ENCODE peak calls at places on chromosomes 13 and 19, in nine cellular contexts. One of them, this sample, is unnamed.

GRCh38 chr13:75694742-75695141 is 58.6 kb downstream of the LMO7 start:
- DNase-seq in pancreas: no peak
- DNase-seq in uterus: no peak
- DNase-seq in psoas muscle: no peak
- DNase-seq in AG04449: no peak
- DNase-seq in astrocyte of the spinal cord: no peak
- DNase-seq in neural progenitor cell: no peak
- DNase-seq in CD8-positive, alpha-beta T cell: no peak
- DNase-seq in bronchial epithelial cell: peak
- DNase-seq in this sample: no peak

GRCh38 chr19:1752009-1752756 is 1.1 kb upstream of the ONECUT3 start:
- DNase-seq in pancreas: no peak
- DNase-seq in uterus: no peak
- DNase-seq in psoas muscle: no peak
- DNase-seq in AG04449: no peak
- DNase-seq in astrocyte of the spinal cord: no peak
- DNase-seq in neural progenitor cell: no peak
- DNase-seq in CD8-positive, alpha-beta T cell: no peak
- DNase-seq in bronchial epithelial cell: no peak
- DNase-seq in this sample: no peak

GRCh38 chr13:107223867-107224266 is 655.9 kb upstream of the ARGLU1 start:
- DNase-seq in pancreas: no peak
- DNase-seq in uterus: no peak
- DNase-seq in psoas muscle: no peak
- DNase-seq in AG04449: no peak
- DNase-seq in astrocyte of the spinal cord: no peak
- DNase-seq in neural progenitor cell: no peak
- DNase-seq in CD8-positive, alpha-beta T cell: no peak
- DNase-seq in bronchial epithelial cell: no peak
- DNase-seq in this sample: no peak

GRCh38 chr19:48836089-48837017 is at the start of gene HSD17B14:
- DNase-seq in pancreas: no peak
- DNase-seq in uterus: peak
- DNase-seq in psoas muscle: no peak
- DNase-seq in AG04449: no peak
- DNase-seq in astrocyte of the spinal cord: peak
- DNase-seq in neural progenitor cell: peak
- DNase-seq in CD8-positive, alpha-beta T cell: no peak
- DNase-seq in bronchial epithelial cell: no peak
- DNase-seq in this sample: no peak

GRCh38 chr13:99661791-99662190 is 160.5 kb downstream of the TM9SF2 start:
- DNase-seq in pancreas: no peak
- DNase-seq in uterus: no peak
- DNase-seq in psoas muscle: no peak
- DNase-seq in AG04449: no peak
- DNase-seq in astrocyte of the spinal cord: no peak
- DNase-seq in neural progenitor cell: peak
- DNase-seq in CD8-positive, alpha-beta T cell: no peak
- DNase-seq in bronchial epithelial cell: no peak
- DNase-seq in this sample: no peak

GRCh38 chr13:46296920-46297319 is 85.2 kb downstream of the LRRC63 start:
- DNase-seq in pancreas: no peak
- DNase-seq in uterus: no peak
- DNase-seq in psoas muscle: no peak
- DNase-seq in AG04449: peak
- DNase-seq in astrocyte of the spinal cord: peak
- DNase-seq in neural progenitor cell: no peak
- DNase-seq in CD8-positive, alpha-beta T cell: no peak
- DNase-seq in bronchial epithelial cell: peak
- DNase-seq in this sample: no peak

GRCh38 chr19:19528721-19529490 is at the start of gene YJEFN3:
- DNase-seq in pancreas: no peak
- DNase-seq in uterus: no peak
- DNase-seq in psoas muscle: no peak
- DNase-seq in AG04449: no peak
- DNase-seq in astrocyte of the spinal cord: peak
- DNase-seq in neural progenitor cell: peak
- DNase-seq in CD8-positive, alpha-beta T cell: no peak
- DNase-seq in bronchial epithelial cell: no peak
- DNase-seq in this sample: no peak

GRCh38 chr19:6212403-6213265 is 67.1 kb downstream of the MLLT1 start:
- DNase-seq in pancreas: no peak
- DNase-seq in uterus: peak
- DNase-seq in psoas muscle: peak
- DNase-seq in AG04449: no peak
- DNase-seq in astrocyte of the spinal cord: no peak
- DNase-seq in neural progenitor cell: no peak
- DNase-seq in CD8-positive, alpha-beta T cell: no peak
- DNase-seq in bronchial epithelial cell: no peak
- DNase-seq in this sample: peak

GRCh38 chr19:4550479-4551050 is 8.9 kb downstream of the SEMA6B start:
- DNase-seq in pancreas: no peak
- DNase-seq in uterus: no peak
- DNase-seq in psoas muscle: no peak
- DNase-seq in AG04449: no peak
- DNase-seq in astrocyte of the spinal cord: no peak
- DNase-seq in neural progenitor cell: no peak
- DNase-seq in CD8-positive, alpha-beta T cell: no peak
- DNase-seq in bronchial epithelial cell: no peak
- DNase-seq in this sample: no peak

GRCh38 chr19:38165335-38165734 is 58.7 kb downstream of the DPF1 start:
- DNase-seq in pancreas: no peak
- DNase-seq in uterus: no peak
- DNase-seq in psoas muscle: no peak
- DNase-seq in AG04449: no peak
- DNase-seq in astrocyte of the spinal cord: no peak
- DNase-seq in neural progenitor cell: no peak
- DNase-seq in CD8-positive, alpha-beta T cell: no peak
- DNase-seq in bronchial epithelial cell: no peak
- DNase-seq in this sample: no peak

GRCh38 chr13:78680064-78680463 is 21.1 kb upstream of the OBI1 start:
- DNase-seq in pancreas: no peak
- DNase-seq in uterus: no peak
- DNase-seq in psoas muscle: no peak
- DNase-seq in AG04449: no peak
- DNase-seq in astrocyte of the spinal cord: no peak
- DNase-seq in neural progenitor cell: no peak
- DNase-seq in CD8-positive, alpha-beta T cell: no peak
- DNase-seq in bronchial epithelial cell: no peak
- DNase-seq in this sample: no peak
- H3K4me3 ChIP-seq in pancreas: no peak
- H3K4me3 ChIP-seq in uterus: no peak
- H3K4me3 ChIP-seq in psoas muscle: no peak
- H3K4me3 ChIP-seq in AG04449: no peak
- H3K4me3 ChIP-seq in astrocyte of the spinal cord: no peak
- H3K4me3 ChIP-seq in neural progenitor cell: no peak
- H3K4me3 ChIP-seq in CD8-positive, alpha-beta T cell: no peak
- H3K4me3 ChIP-seq in bronchial epithelial cell: no peak
- H3K4me3 ChIP-seq in this sample: no peak

GRCh38 chr19:17125728-17126677 is 50.4 kb downstream of the MYO9B start:
- DNase-seq in pancreas: no peak
- DNase-seq in uterus: no peak
- DNase-seq in psoas muscle: peak
- DNase-seq in AG04449: no peak
- DNase-seq in astrocyte of the spinal cord: no peak
- DNase-seq in neural progenitor cell: no peak
- DNase-seq in CD8-positive, alpha-beta T cell: peak
- DNase-seq in bronchial epithelial cell: no peak
- DNase-seq in this sample: peak
- H3K4me3 ChIP-seq in pancreas: no peak
- H3K4me3 ChIP-seq in uterus: no peak
- H3K4me3 ChIP-seq in psoas muscle: peak
- H3K4me3 ChIP-seq in AG04449: no peak
- H3K4me3 ChIP-seq in astrocyte of the spinal cord: no peak
- H3K4me3 ChIP-seq in neural progenitor cell: no peak
- H3K4me3 ChIP-seq in CD8-positive, alpha-beta T cell: peak
- H3K4me3 ChIP-seq in bronchial epithelial cell: no peak
- H3K4me3 ChIP-seq in this sample: peak

GRCh38 chr19:17751103-17751911 is at the start of gene FCHO1:
- DNase-seq in pancreas: no peak
- DNase-seq in uterus: no peak
- DNase-seq in psoas muscle: no peak
- DNase-seq in AG04449: no peak
- DNase-seq in astrocyte of the spinal cord: no peak
- DNase-seq in neural progenitor cell: no peak
- DNase-seq in CD8-positive, alpha-beta T cell: peak
- DNase-seq in bronchial epithelial cell: no peak
- DNase-seq in this sample: peak

GRCh38 chr19:17749912-17750317 is 1.4 kb upstream of the FCHO1 start:
- DNase-seq in pancreas: no peak
- DNase-seq in uterus: no peak
- DNase-seq in psoas muscle: no peak
- DNase-seq in AG04449: no peak
- DNase-seq in astrocyte of the spinal cord: no peak
- DNase-seq in neural progenitor cell: no peak
- DNase-seq in CD8-positive, alpha-beta T cell: peak
- DNase-seq in bronchial epithelial cell: no peak
- DNase-seq in this sample: no peak

GRCh38 chr19:17753976-17754375 is 2.7 kb downstream of the FCHO1 start:
- DNase-seq in pancreas: no peak
- DNase-seq in uterus: no peak
- DNase-seq in psoas muscle: no peak
- DNase-seq in AG04449: no peak
- DNase-seq in astrocyte of the spinal cord: no peak
- DNase-seq in neural progenitor cell: peak
- DNase-seq in CD8-positive, alpha-beta T cell: no peak
- DNase-seq in bronchial epithelial cell: no peak
- DNase-seq in this sample: no peak

GRCh38 chr19:17752865-17753639 is 1.8 kb downstream of the FCHO1 start:
- DNase-seq in pancreas: no peak
- DNase-seq in uterus: no peak
- DNase-seq in psoas muscle: no peak
- DNase-seq in AG04449: no peak
- DNase-seq in astrocyte of the spinal cord: no peak
- DNase-seq in neural progenitor cell: no peak
- DNase-seq in CD8-positive, alpha-beta T cell: no peak
- DNase-seq in bronchial epithelial cell: no peak
- DNase-seq in this sample: no peak

DNA sequence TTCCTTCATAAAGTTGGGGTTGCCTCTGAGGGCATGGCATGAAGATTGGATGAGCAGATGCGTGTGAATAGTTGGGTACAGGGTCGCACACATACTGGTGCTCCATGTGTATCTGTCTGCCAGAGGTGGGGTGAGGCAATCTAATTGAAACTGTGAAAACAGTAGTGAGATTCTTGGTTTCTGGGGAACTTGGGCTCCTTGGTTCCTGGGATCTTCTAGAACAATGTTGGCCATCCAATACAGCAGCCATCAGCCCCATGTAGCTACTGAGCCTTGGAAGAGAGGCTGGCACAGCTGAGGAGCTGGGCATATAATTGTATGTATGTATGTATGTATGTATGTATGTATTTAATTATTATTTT is 616 bp downstream of the FCHO1 start:
- DNase-seq in pancreas: no peak
- DNase-seq in uterus: no peak
- DNase-seq in psoas muscle: no peak
- DNase-seq in AG04449: no peak
- DNase-seq in astrocyte of the spinal cord: no peak
- DNase-seq in neural progenitor cell: no peak
- DNase-seq in CD8-positive, alpha-beta T cell: no peak
- DNase-seq in bronchial epithelial cell: no peak
- DNase-seq in this sample: no peak
- H3K4me3 ChIP-seq in pancreas: no peak
- H3K4me3 ChIP-seq in uterus: no peak
- H3K4me3 ChIP-seq in psoas muscle: no peak
- H3K4me3 ChIP-seq in AG04449: no peak
- H3K4me3 ChIP-seq in astrocyte of the spinal cord: no peak
- H3K4me3 ChIP-seq in neural progenitor cell: no peak
- H3K4me3 ChIP-seq in CD8-positive, alpha-beta T cell: peak
- H3K4me3 ChIP-seq in bronchial epithelial cell: no peak
- H3K4me3 ChIP-seq in this sample: peak

GRCh38 chr19:29086182-29086581 is 126.8 kb downstream of the UQCRFS1 start:
- DNase-seq in pancreas: peak
- DNase-seq in uterus: no peak
- DNase-seq in psoas muscle: no peak
- DNase-seq in AG04449: no peak
- DNase-seq in astrocyte of the spinal cord: no peak
- DNase-seq in neural progenitor cell: no peak
- DNase-seq in CD8-positive, alpha-beta T cell: no peak
- DNase-seq in bronchial epithelial cell: no peak
- DNase-seq in this sample: no peak

GRCh38 chr19:29083863-29084262 is 129.1 kb downstream of the UQCRFS1 start:
- DNase-seq in pancreas: no peak
- DNase-seq in uterus: no peak
- DNase-seq in psoas muscle: no peak
- DNase-seq in AG04449: no peak
- DNase-seq in astrocyte of the spinal cord: no peak
- DNase-seq in neural progenitor cell: no peak
- DNase-seq in CD8-positive, alpha-beta T cell: no peak
- DNase-seq in bronchial epithelial cell: no peak
- DNase-seq in this sample: no peak

GRCh38 chr19:29084266-29084665 is 128.7 kb downstream of the UQCRFS1 start:
- DNase-seq in pancreas: no peak
- DNase-seq in uterus: no peak
- DNase-seq in psoas muscle: no peak
- DNase-seq in AG04449: no peak
- DNase-seq in astrocyte of the spinal cord: no peak
- DNase-seq in neural progenitor cell: peak
- DNase-seq in CD8-positive, alpha-beta T cell: no peak
- DNase-seq in bronchial epithelial cell: no peak
- DNase-seq in this sample: no peak

GRCh38 chr19:29086646-29087045 is 126.3 kb downstream of the UQCRFS1 start:
- DNase-seq in pancreas: no peak
- DNase-seq in uterus: no peak
- DNase-seq in psoas muscle: no peak
- DNase-seq in AG04449: no peak
- DNase-seq in astrocyte of the spinal cord: no peak
- DNase-seq in neural progenitor cell: no peak
- DNase-seq in CD8-positive, alpha-beta T cell: no peak
- DNase-seq in bronchial epithelial cell: no peak
- DNase-seq in this sample: no peak

GRCh38 chr19:29085630-29086029 is 127.3 kb downstream of the UQCRFS1 start:
- DNase-seq in pancreas: no peak
- DNase-seq in uterus: no peak
- DNase-seq in psoas muscle: no peak
- DNase-seq in AG04449: no peak
- DNase-seq in astrocyte of the spinal cord: no peak
- DNase-seq in neural progenitor cell: no peak
- DNase-seq in CD8-positive, alpha-beta T cell: no peak
- DNase-seq in bronchial epithelial cell: no peak
- DNase-seq in this sample: no peak
- H3K4me3 ChIP-seq in pancreas: no peak
- H3K4me3 ChIP-seq in uterus: no peak
- H3K4me3 ChIP-seq in psoas muscle: no peak
- H3K4me3 ChIP-seq in AG04449: no peak
- H3K4me3 ChIP-seq in astrocyte of the spinal cord: no peak
- H3K4me3 ChIP-seq in neural progenitor cell: no peak
- H3K4me3 ChIP-seq in CD8-positive, alpha-beta T cell: no peak
- H3K4me3 ChIP-seq in bronchial epithelial cell: no peak
- H3K4me3 ChIP-seq in this sample: no peak

This sample was measured in Peyer's patch.